ENCODE peak calls at places on chromosome 7, in ten cellular contexts. M is RWPE1, I is GM12865, D is NB4, R is GM12878, O is adrenal gland, Q is GM06990, Z is H9, W is WERI-Rb-1, J is bronchial epithelial cell. F is an unnamed sample.

GRCh38 chr7:2709553-2710165 is 21.7 kb downstream of the AMZ1 start:
- DNase-seq in I (peak), Z (peak), M (peak), O (peak), Q (peak), R (peak), D (peak), W (peak), J (peak), F (peak)

GRCh38 chr7:36535866-36536664 is 146.4 kb downstream of the ANLN start:
- DNase-seq in D (no peak), W (no peak), R (no peak), Z (no peak), M (peak), I (no peak), Q (no peak), O (no peak), J (peak), F (no peak)

GRCh38 chr7:102094311-102094710 is 192.4 kb upstream of the SH2B2 start:
- DNase-seq in M (no peak), J (no peak), R (no peak), Q (no peak), Z (no peak), O (no peak), I (no peak), W (no peak), D (no peak), F (no peak)

GRCh38 chr7:129649128-129649690 is 37.7 kb downstream of the NRF1 start:
- DNase-seq in J (no peak), D (no peak), I (no peak), R (no peak), M (no peak), Z (no peak), Q (no peak), W (no peak), O (no peak), F (no peak)

GRCh38 chr7:47707596-47707995 is 125.7 kb upstream of the TNS3 start:
- DNase-seq in Z (no peak), Q (no peak), O (no peak), I (no peak), J (no peak), M (no peak), W (no peak), D (no peak), R (no peak), F (no peak)

GRCh38 chr7:70778585-70778984 is 353.4 kb upstream of the GALNT17 start:
- DNase-seq in D (no peak), Z (no peak), Q (no peak), W (no peak), J (no peak), M (no peak), I (no peak), O (no peak), R (no peak), F (no peak)

GRCh38 chr7:45661302-45661995 is 87.3 kb downstream of the ADCY1 start:
- DNase-seq in Z (peak), R (no peak), W (no peak), M (no peak), D (no peak), Q (no peak), I (no peak), O (no peak), J (no peak), F (no peak)

GRCh38 chr7:36795451-36796021 is 71.2 kb upstream of the AOAH start:
- DNase-seq in D (no peak), Z (no peak), W (no peak), O (no peak), M (peak), I (no peak), Q (no peak), R (no peak), J (peak), F (no peak)

GRCh38 chr7:129176853-129177369 is 11.5 kb upstream of the SMO start:
- DNase-seq in I (no peak), Z (no peak), D (no peak), W (no peak), M (no peak), O (no peak), R (no peak), Q (no peak), J (no peak), F (no peak)

GRCh38 chr7:103521917-103522316 is 75.9 kb upstream of the SLC26A5 start:
- DNase-seq in M (no peak), O (no peak), Q (no peak), R (no peak), D (no peak), Z (no peak), I (no peak), J (no peak), W (no peak), F (no peak)

GRCh38 chr7:35761882-35762720 is 38.8 kb upstream of the SEPTIN7 start:
- DNase-seq in Q (no peak), R (no peak), W (no peak), J (peak), D (peak), O (no peak), Z (no peak), M (peak), I (no peak), F (no peak)

GRCh38 chr7:24975172-24975571 is 4.8 kb downstream of the OSBPL3 start:
- DNase-seq in W (no peak), M (no peak), Z (no peak), J (no peak), R (no peak), I (no peak), Q (no peak), O (no peak), D (no peak), F (no peak)

GRCh38 chr7:18265611-18266281 is 229.8 kb upstream of the HDAC9 start:
- DNase-seq in W (no peak), O (no peak), D (no peak), J (no peak), I (no peak), Q (no peak), Z (no peak), M (no peak), R (no peak), F (no peak)

GRCh38 chr7:133051066-133051465 is 30.8 kb downstream of the CHCHD3 start:
- DNase-seq in Q (no peak), M (no peak), Z (no peak), D (peak), I (peak), W (no peak), J (no peak), R (no peak), O (peak), F (no peak)

GRCh38 chr7:101733713-101734475 is 83.5 kb upstream of the CUX1 start:
- DNase-seq in Q (peak), Z (peak), R (no peak), J (no peak), D (peak), M (no peak), O (peak), I (peak), W (peak), F (peak)

GRCh38 chr7:15057272-15057671 is 154.7 kb upstream of the DGKB start:
- DNase-seq in R (no peak), Q (no peak), M (no peak), I (peak), W (no peak), O (no peak), J (no peak), Z (no peak), D (no peak), F (peak)

GRCh38 chr7:40656349-40656748 is 521.5 kb downstream of the SUGCT start:
- DNase-seq in Q (no peak), W (no peak), O (no peak), Z (no peak), J (no peak), M (no peak), R (no peak), I (no peak), D (no peak), F (no peak)

GRCh38 chr7:56046728-56047445 is 4.4 kb downstream of the PSPH start:
- DNase-seq in R (no peak), Q (no peak), M (no peak), D (no peak), I (no peak), J (peak), W (no peak), O (no peak), Z (no peak), F (no peak)

GRCh38 chr7:115099906-115100305 is 178.0 kb downstream of the MDFIC start:
- DNase-seq in O (no peak), J (peak), M (peak), Z (no peak), D (no peak), I (no peak), W (no peak), Q (no peak), R (no peak), F (no peak)

GRCh38 chr7:17158261-17158660 is 140.2 kb upstream of the AHR start:
- DNase-seq in R (no peak), W (no peak), J (peak), Q (no peak), M (no peak), I (no peak), D (no peak), Z (no peak), O (no peak), F (no peak)

GRCh38 chr7:125061776-125062397 is 132.3 kb upstream of the POT1 start:
- DNase-seq in Q (no peak), J (peak), O (peak), D (peak), M (peak), R (no peak), W (peak), I (peak), Z (no peak), F (no peak)

GRCh38 chr7:123600876-123601275 is 745 bp upstream of the ASB15 start:
- DNase-seq in Q (no peak), O (no peak), R (no peak), W (no peak), D (no peak), J (no peak), I (no peak), M (no peak), Z (no peak), F (no peak)

GRCh38 chr7:78400038-78400437 is 601.5 kb downstream of the PHTF2 start:
- DNase-seq in D (no peak), O (no peak), Z (no peak), R (no peak), I (no peak), W (no peak), M (no peak), Q (no peak), J (no peak), F (no peak)

GRCh38 chr7:100803398-100804161 is 23.7 kb downstream of the EPHB4 start:
- DNase-seq in O (peak), W (peak), M (peak), J (peak), Z (peak), Q (peak), R (peak), I (peak), D (peak), F (peak)

GRCh38 chr7:50332241-50333176 is 28.0 kb downstream of the IKZF1 start:
- DNase-seq in Q (no peak), J (no peak), M (no peak), Z (no peak), I (no peak), O (no peak), D (peak), W (no peak), R (no peak), F (no peak)

GRCh38 chr7:133820584-133820983 is 306.6 kb upstream of the LRGUK start:
- DNase-seq in R (no peak), M (no peak), O (no peak), Q (no peak), W (no peak), D (no peak), I (no peak), Z (no peak), J (no peak), F (no peak)

GRCh38 chr7:151769189-151769821 is 107.6 kb downstream of the PRKAG2 start:
- DNase-seq in M (no peak), Z (no peak), O (no peak), R (peak), Q (peak), I (peak), D (no peak), J (no peak), W (no peak), F (no peak)

GRCh38 chr7:33674804-33675411 is 230.4 kb upstream of the BMPER start:
- DNase-seq in Z (no peak), W (no peak), R (peak), M (no peak), O (no peak), J (no peak), I (peak), D (no peak), Q (no peak), F (no peak)

GRCh38 chr7:8295638-8296361 is 33.8 kb upstream of the ICA1 start:
- DNase-seq in I (peak), J (peak), R (peak), Q (peak), D (peak), W (peak), Z (peak), M (peak), O (peak), F (peak)

GRCh38 chr7:8290645-8291308 is 28.8 kb upstream of the ICA1 start:
- DNase-seq in O (no peak), D (no peak), W (no peak), J (peak), Z (no peak), M (peak), I (no peak), Q (no peak), R (no peak), F (no peak)

GRCh38 chr7:8291742-8292141 is 29.8 kb upstream of the ICA1 start:
- DNase-seq in M (no peak), I (no peak), O (no peak), Q (no peak), R (no peak), D (no peak), J (no peak), W (no peak), Z (no peak), F (no peak)

GRCh38 chr7:8296362-8296659 is 34.3 kb upstream of the ICA1 start:
- DNase-seq in J (no peak), D (no peak), W (no peak), O (no peak), R (no peak), M (no peak), Z (no peak), I (no peak), Q (no peak), F (no peak)
- TF ChIP-seq CTCF in J (no peak), D (no peak), W (no peak), O (no peak), R (no peak), M (peak), Z (no peak), I (no peak), Q (no peak), F (no peak)

GRCh38 chr7:131302876-131303707 is 24.6 kb upstream of the MKLN1 start:
- DNase-seq in J (peak), M (peak), D (no peak), I (peak), R (no peak), Z (peak), W (peak), Q (no peak), O (peak), F (no peak)
- TF ChIP-seq CTCF in J (peak), M (peak), D (peak), I (peak), R (peak), Z (peak), W (peak), Q (peak), O (no peak), F (no peak)

DNA sequence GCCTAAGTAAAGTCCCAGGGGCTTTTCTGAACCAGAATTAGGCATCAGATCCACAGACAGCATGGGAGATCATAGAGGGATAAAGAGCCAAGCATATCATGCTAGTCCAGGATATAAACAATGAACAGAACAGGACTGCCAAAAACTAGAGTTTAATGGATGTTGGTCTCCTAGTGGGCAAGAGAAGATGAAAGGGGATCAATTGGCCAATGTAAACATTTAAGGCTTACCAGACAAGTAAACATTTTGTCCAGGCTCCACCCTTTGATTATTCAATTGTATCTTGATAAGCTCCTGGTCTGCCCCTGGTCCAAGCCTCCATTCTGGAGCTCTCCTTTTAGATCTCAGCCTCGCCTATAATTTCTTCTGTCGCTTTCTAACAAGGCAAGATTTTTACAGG is 18.9 kb downstream of the MACC1 start:
- DNase-seq in Q (no peak), D (no peak), R (no peak), W (no peak), J (no peak), M (no peak), O (no peak), I (no peak), Z (no peak), F (no peak)
- TF ChIP-seq CTCF in Q (no peak), D (no peak), R (no peak), W (no peak), J (no peak), M (no peak), O (no peak), I (no peak), Z (no peak), F (no peak)

DNA sequence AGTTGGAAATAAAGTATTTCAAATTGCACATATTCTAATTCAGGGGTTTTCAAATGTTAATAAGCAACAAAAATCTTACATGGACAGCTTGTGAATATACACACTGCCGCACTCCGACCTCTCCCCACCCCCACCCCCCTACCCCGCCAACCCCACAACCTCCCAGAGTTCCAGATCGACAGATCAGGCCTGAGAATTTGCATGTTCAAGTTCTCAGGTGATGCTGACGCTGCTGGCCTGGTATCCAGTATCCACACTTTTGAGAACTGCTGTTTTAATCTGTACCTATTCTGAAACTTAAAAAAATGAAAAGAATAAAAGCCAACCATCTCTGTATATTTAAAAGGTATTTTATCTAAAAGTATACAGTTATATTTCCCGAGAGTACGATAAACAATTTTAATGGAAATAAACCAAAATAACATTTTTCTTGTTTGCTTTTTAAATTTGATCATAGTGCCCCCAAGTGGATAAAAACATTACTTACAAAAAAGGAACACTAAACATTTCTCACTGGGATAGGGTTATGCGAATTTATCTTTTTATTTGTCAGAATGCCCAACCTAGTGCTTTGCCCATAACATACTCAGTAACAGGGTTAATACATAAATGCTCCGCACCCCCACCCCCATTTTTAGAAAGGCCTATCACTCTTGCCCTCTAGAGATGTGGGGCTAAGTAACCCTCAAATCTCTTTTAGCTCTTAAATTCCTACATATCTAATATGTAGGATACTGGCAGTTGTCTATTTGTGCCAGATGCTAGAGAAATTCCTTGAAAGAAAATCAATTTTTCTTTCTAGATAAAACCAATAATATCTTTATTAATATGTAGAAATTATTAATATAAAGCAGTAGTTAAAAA is 166.3 kb downstream of the RNF133 start:
- DNase-seq in Z (peak), R (no peak), J (peak), I (no peak), W (no peak), D (peak), M (peak), O (no peak), Q (no peak), F (no peak)
- TF ChIP-seq CTCF in Z (peak), R (peak), J (peak), I (peak), W (no peak), D (peak), M (peak), O (peak), Q (peak), F (peak)

GRCh38 chr7:67788689-67789088 is 792.1 kb downstream of the TYW1 start:
- DNase-seq in I (no peak), J (no peak), M (no peak), O (peak), D (no peak), Z (no peak), W (peak), R (no peak), Q (no peak), F (peak)
- TF ChIP-seq CTCF in I (no peak), J (no peak), M (no peak), O (peak), D (peak), Z (peak), W (peak), R (no peak), Q (no peak), F (peak)

DNA sequence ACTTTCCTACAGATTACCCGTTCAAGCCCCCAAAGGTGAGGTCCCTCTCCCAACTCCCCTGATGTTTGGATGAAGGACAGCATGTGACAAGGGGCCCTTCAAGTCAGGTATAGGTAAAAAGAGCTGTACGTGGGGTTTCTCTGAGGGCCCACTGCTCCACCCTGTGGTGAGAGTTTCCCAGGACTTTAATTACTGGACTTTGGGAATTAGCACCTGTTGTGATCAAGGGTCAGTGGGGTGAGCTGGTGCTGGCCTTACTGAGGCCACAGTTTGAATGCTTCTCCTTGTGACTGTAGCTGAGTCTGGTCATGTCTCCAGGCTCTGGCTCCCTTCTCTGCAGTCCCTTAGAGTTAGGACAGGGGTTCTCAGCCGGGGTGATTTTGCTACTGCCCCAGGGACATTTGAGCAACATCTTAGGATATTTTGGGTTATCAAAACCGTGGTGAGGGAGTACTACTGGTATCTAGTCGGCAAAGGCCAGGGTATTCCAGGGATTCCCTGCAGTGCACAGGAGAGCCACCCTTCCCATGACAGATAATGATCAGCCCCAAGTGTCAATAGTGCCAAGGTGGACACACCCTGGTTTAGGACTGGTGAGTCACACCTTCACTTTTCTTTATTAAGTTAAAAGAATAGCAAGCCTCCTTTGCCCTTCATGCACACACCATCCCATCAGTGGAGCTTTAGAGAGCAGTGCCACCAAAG is 16.9 kb downstream of the UBE2D4 start:
- DNase-seq in O (no peak), I (no peak), Q (no peak), D (no peak), Z (no peak), M (no peak), W (peak), J (peak), R (no peak), F (no peak)
- TF ChIP-seq CTCF in O (no peak), I (no peak), Q (no peak), D (peak), Z (peak), M (no peak), W (peak), J (peak), R (no peak), F (no peak)

DNA sequence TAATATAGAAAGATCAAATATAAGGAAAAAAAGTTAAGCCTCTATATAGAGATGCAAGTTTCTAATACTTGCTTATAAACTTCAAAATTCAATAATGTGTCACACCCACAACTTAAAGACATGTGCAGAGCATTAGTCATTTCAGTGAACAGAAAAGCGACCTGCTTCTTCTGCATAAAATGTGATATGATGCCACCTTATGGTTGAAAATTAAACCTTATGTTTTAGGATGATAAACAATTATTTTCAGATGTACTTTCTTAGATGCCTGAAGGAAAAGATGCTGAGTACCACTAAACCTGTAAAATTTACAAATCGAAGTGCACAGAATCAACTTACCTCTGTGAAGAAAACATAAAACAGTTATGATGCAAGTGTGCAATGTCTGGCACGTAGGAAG is 96.0 kb downstream of the MTERF1 start:
- DNase-seq in D (peak), I (peak), Q (no peak), R (no peak), O (no peak), W (no peak), Z (no peak), J (peak), M (peak), F (no peak)
- TF ChIP-seq CTCF in D (no peak), I (no peak), Q (peak), R (no peak), O (no peak), W (no peak), Z (no peak), J (peak), M (peak), F (no peak)

GRCh38 chr7:30625283-30625682 is 30.6 kb downstream of the GARS1 start:
- DNase-seq in Q (no peak), J (no peak), I (no peak), D (no peak), O (no peak), Z (no peak), R (no peak), M (no peak), W (no peak), F (no peak)
- TF ChIP-seq CTCF in Q (no peak), J (no peak), I (no peak), D (no peak), O (no peak), Z (peak), R (no peak), M (no peak), W (peak), F (no peak)

F was measured in nephron progenitor cell.